ENCODE peak calls at places on chromosomes 1 and 21, in four cellular contexts. E, Q, F and L are unnamed samples.
A peak's percentile ranks its signal among the peaks of the same experiment; 100 is the strongest.

GRCh38 chr1:23383547-23384311 is 14.1 kb upstream of the ZNF436 start:
- DNase-seq in E (no peak), Q (no peak), F (no peak), L (no peak)

GRCh38 chr1:111204923-111205723 is 4.7 kb upstream of the DENND2D start:
- DNase-seq in F (peak; percentile 45), E (no peak), Q (no peak), L (no peak)

GRCh38 chr1:236039736-236040670 is 24.9 kb downstream of the NID1 start:
- DNase-seq in E (no peak), F (no peak), Q (no peak), L (no peak)

GRCh38 chr1:67256291-67257172 is 51.1 kb upstream of the IL12RB2 start:
- DNase-seq in E (no peak), F (no peak), Q (no peak), L (no peak)

GRCh38 chr1:9004731-9005708 is 21.2 kb downstream of the SLC2A7 start:
- DNase-seq in E (peak; percentile 64), F (peak; percentile 78), Q (peak; percentile 41), L (peak; percentile 74)

GRCh38 chr1:4713669-4714068 is 59.3 kb downstream of the AJAP1 start:
- DNase-seq in F (no peak), Q (no peak), E (no peak), L (no peak)

GRCh38 chr1:235646463-235646862 is 3.1 kb downstream of the GNG4 start:
- DNase-seq in E (no peak), F (no peak), Q (no peak), L (no peak)

GRCh38 chr21:26210614-26211013 is 40.0 kb upstream of the APP start:
- DNase-seq in F (no peak), Q (no peak), E (no peak), L (no peak)

GRCh38 chr1:37234941-37235418 is 200.7 kb upstream of the GRIK3 start:
- DNase-seq in F (no peak), E (no peak), Q (no peak), L (peak; percentile 25)

GRCh38 chr1:219733511-219733910 is 120.6 kb upstream of the ZC3H11B start:
- DNase-seq in F (no peak), Q (no peak), E (no peak), L (no peak)
- H3K27ac ChIP-seq in F (no peak overlapping the region), Q (peak overlapping the region; percentile 62), E (no peak overlapping the region), L (no peak overlapping the region)

GRCh38 chr21:46062471-46063211 is 35.3 kb upstream of the COL6A2 start:
- DNase-seq in E (no peak), F (no peak), Q (no peak), L (no peak)

GRCh38 chr21:46061950-46062349 is 36.0 kb upstream of the COL6A2 start:
- DNase-seq in E (no peak), F (no peak), Q (no peak), L (no peak)

GRCh38 chr21:46059195-46059594 is 38.7 kb upstream of the COL6A2 start:
- DNase-seq in Q (no peak), F (no peak), E (no peak), L (no peak)

GRCh38 chr21:46061063-46061462 is 36.8 kb upstream of the COL6A2 start:
- DNase-seq in F (no peak), Q (no peak), E (no peak), L (no peak)

DNA sequence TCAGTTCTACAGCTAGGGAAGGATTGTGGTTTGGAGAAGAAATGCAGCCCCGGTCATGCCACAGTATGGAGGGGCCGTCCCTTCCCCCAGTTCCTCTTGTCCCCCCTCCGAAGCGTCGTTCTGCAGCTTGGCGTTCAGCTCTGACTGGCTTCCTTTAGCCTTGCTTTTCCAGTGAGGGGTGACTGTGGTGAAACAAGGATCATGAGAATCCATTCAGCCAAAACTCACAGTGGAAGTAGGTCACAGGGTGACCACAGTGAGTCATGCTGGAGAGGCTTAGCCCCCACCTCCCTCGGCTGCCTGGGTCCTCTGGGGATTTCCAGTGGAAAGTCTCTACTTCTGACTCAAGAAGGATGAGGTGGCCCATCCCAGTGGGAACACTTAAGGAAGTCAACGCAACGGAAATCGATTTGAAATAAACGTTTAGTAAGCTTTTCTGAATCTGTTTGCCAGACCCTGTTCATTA is 37.3 kb upstream of the COL6A2 start:
- DNase-seq in Q (peak; percentile 58), F (no peak), E (no peak), L (no peak)
- H3K27ac ChIP-seq in Q (peak overlapping the region; percentile 79), F (peak overlapping the region; percentile 81), E (no peak overlapping the region), L (no peak overlapping the region)

DNA sequence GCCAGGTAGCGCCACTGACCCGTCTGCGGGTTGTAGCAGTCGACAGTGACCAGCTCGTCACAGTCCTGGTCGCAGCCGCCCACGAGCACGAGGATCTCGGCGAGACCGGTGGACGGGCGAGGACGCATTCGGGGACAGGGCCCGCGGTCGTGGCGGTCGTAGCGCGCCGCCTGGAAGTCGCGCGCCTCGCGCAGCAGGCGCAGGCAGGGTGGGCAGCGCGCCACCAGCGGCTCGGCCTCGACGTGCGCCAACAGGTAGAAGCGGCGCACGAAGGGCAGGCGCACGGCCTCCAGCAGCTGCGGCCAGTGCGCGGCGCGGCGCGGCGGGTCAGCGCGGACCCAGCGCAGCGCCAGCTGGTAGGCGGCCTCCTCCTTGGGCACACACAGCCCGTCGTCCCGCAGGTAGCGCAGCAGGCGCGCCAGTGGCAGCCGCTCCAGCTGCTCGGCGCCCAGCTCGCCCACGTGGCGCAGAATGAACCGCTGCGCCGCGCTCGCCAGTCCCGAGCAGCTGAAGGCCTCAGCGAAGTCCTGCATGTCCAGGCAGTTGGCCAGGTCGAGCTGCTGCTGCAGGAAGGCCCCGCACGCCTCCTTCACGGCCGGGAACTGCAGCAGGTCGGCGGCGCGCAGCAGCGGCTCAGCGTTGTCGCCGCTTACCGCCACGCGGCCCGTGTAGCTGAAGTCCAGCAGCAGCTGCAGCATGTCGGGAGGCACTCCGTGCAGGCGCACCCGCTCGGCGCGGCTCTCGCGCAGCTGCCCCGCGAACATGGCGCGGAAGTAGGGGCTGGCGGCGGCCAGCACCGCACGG is 602 bp downstream of the KLHL21 start:
- DNase-seq in F (peak; percentile 43), Q (no peak), E (no peak), L (no peak)
- H3K27ac ChIP-seq in F (peak overlapping the region; percentile 95), Q (peak overlapping the region; percentile 99), E (peak overlapping the region; percentile 98), L (peak overlapping the region; percentile 98)

DNA sequence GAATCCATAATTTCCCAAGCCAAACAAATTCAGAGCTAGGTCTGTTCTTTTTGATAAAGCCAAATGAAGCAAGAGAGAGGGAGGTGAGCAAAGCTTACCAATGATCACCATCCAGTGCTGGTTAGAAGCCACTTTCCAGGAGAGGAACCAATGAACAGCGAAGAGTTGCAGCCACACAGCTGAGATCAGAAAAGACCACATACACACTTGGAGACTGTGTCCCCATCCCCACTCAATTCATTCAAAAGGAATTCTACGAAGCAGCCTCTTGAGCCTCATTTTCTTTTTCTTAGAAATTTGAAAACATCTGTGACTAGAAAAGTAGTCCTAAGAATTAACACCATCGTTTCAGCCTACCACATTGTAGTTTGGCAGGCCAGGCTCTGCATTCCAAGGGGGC is 9.1 kb downstream of the UBE2Q1 start:
- DNase-seq in Q (no peak), F (no peak), E (no peak), L (no peak)
- H3K27ac ChIP-seq in Q (no peak overlapping the region), F (no peak overlapping the region), E (no peak overlapping the region), L (no peak overlapping the region)

DNA sequence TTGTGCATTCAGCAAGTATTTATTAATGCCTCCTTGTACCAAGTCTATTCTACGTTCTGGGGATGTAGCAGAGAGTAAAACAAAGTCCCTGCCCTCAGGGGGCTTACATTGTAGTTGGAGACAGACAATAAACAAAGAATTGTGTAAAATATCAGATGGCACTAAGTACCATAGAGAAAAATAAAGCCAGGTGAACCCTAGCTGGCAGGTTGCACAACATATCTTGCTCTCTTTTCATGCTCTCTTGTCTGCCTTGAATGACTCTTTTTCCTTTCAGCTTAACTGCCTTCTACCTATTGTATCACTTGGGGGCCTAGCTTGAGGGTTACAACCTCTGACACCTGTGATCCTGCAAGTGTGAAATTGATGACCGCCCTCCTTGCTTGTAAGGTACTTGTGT is 20.7 kb upstream of the FASLG start:
- DNase-seq in E (no peak), F (no peak), Q (no peak), L (no peak)
- H3K27ac ChIP-seq in E (no peak overlapping the region), F (no peak overlapping the region), Q (no peak overlapping the region), L (no peak overlapping the region)

DNA sequence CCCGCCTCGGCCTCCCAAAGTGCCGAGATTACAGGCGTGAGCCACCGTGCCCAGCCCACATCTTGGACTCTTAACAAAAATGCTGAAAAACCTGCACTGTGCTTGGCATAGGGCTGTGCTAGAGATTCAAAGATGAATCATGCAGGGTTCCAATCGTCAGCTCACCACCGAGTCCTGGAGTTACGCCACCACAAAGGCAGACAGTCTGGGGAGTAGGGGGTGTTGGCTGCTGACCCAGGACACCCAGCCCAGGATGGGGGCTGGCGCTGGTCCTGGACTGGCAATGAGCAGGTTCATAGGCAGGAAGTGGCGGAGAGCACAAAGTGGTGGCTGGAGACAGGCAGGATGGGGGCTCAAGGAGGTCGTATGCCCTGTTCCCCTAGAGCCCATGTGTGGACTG is 16.0 kb downstream of the PSRC1 start:
- DNase-seq in E (no peak), F (no peak), Q (no peak), L (no peak)
- H3K27ac ChIP-seq in E (peak overlapping the region; percentile 92), F (no peak overlapping the region), Q (peak overlapping the region; percentile 67), L (peak overlapping the region; percentile 93)

GRCh38 chr1:5769760-5770159 is 222.5 kb downstream of the NPHP4 start:
- DNase-seq in F (no peak), Q (no peak), E (no peak), L (no peak)
- H3K27ac ChIP-seq in F (no peak overlapping the region), Q (peak overlapping the region; percentile 50), E (no peak overlapping the region), L (no peak overlapping the region)

DNA sequence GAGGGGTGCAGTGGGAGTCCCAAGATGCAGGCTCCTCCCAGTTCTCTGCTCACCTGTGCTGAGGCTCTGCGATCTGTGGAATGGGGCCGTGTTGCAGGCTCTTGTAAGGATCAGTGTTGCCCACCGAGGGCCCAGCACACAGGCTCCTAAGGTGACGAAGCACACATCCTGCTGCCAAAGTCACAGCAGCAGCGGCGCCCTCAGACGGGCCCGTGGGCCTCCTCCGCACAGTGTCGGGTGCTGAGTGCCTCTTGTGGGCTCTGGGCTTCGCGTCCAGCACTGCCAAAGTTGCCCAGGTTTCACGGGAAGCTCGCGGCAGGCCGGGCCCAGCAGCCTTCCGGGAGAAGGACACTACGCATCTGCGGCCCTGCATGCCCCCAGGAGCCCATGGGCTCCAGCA is 72.1 kb upstream of the ABCG1 start:
- DNase-seq in F (no peak), E (no peak), Q (no peak), L (no peak)
- H3K27ac ChIP-seq in F (no peak overlapping the region), E (no peak overlapping the region), Q (no peak overlapping the region), L (no peak overlapping the region)

GRCh38 chr1:5938068-5938740 is 54.0 kb downstream of the NPHP4 start:
- DNase-seq in F (no peak), Q (no peak), E (no peak), L (no peak)
- H3K27ac ChIP-seq in F (no peak overlapping the region), Q (no peak overlapping the region), E (peak overlapping the region; percentile 44), L (no peak overlapping the region)